ENCODE peak calls at places on chromosomes 3 and 15, in eight cellular contexts. Y is suprapubic skin; M is lower lobe of right lung; D is C1 segment of cervical spinal cord; G is T-helper 9 cell; O is stromal cell of bone marrow; A is activated effector memory CD4-positive, alpha-beta T cell treated with anti-CD3 and anti-CD28 coated beads, Interleukin-2, amount 50 U/mL, for 16 hours; K is CD8-positive, alpha-beta memory T cell. J is an unnamed sample.

GRCh38 chr3:12400795-12401194 is 83.5 kb upstream of the TSEN2 start:
- DNase-seq in Y (no peak), M (no peak), D (no peak), G (no peak), O (peak), A (no peak), K (no peak), J (no peak)

GRCh38 chr15:78437107-78437761 is 782 bp upstream of the IREB2 start:
- DNase-seq in Y (no peak), M (no peak), D (no peak), G (no peak), O (no peak), A (no peak), K (no peak), J (no peak)

GRCh38 chr3:13791501-13792490 is 88.1 kb downstream of the WNT7A start:
- DNase-seq in Y (no peak), M (peak), D (no peak), G (no peak), O (no peak), A (no peak), K (no peak), J (no peak)

GRCh38 chr3:13018039-13018431 is 55.2 kb downstream of the IQSEC1 start:
- DNase-seq in Y (no peak), M (peak), D (no peak), G (no peak), O (no peak), A (no peak), K (no peak), J (no peak)

GRCh38 chr15:35722506-35722905 is 176.5 kb upstream of the DPH6 start:
- DNase-seq in Y (no peak), M (no peak), D (no peak), G (no peak), O (no peak), A (no peak), K (no peak), J (no peak)

GRCh38 chr15:60346653-60347052 is 51.1 kb downstream of the ANXA2 start:
- DNase-seq in Y (no peak), M (no peak), D (no peak), G (no peak), O (no peak), A (no peak), K (no peak), J (no peak)

GRCh38 chr15:31297880-31298456 is 28.7 kb upstream of the KLF13 start:
- DNase-seq in Y (peak), M (no peak), D (no peak), G (no peak), O (no peak), A (peak), K (no peak), J (no peak)

GRCh38 chr15:31272558-31273257 is 53.9 kb upstream of the KLF13 start:
- DNase-seq in Y (peak), M (no peak), D (no peak), G (no peak), O (no peak), A (peak), K (no peak), J (no peak)

GRCh38 chr15:44682211-44682610 is 18.7 kb upstream of the SPG11 start:
- DNase-seq in Y (no peak), M (no peak), D (no peak), G (no peak), O (no peak), A (no peak), K (no peak), J (no peak)

GRCh38 chr3:45056608-45057301 is 30.7 kb downstream of the CLEC3B start:
- DNase-seq in Y (no peak), M (no peak), D (no peak), G (no peak), O (no peak), A (no peak), K (no peak), J (no peak)

GRCh38 chr3:28347374-28348285 is 891 bp upstream of the ZCWPW2 start:
- DNase-seq in Y (no peak), M (no peak), D (no peak), G (no peak), O (peak), A (no peak), K (no peak), J (no peak)

GRCh38 chr3:194255252-194256039 is 95.7 kb downstream of the CPN2 start:
- DNase-seq in Y (peak), M (peak), D (no peak), G (no peak), O (no peak), A (peak), K (peak), J (no peak)

GRCh38 chr3:126358038-126358815 is 1.0 kb upstream of the KLF15 start:
- DNase-seq in Y (no peak), M (peak), D (no peak), G (no peak), O (no peak), A (no peak), K (no peak), J (no peak)

GRCh38 chr3:88298189-88298588 is 148.4 kb downstream of the C3orf38 start:
- DNase-seq in Y (no peak), M (no peak), D (no peak), G (no peak), O (no peak), A (no peak), K (no peak), J (no peak)

GRCh38 chr3:123258811-123259420 is 57.2 kb downstream of the SEC22A start:
- DNase-seq in Y (no peak), M (no peak), D (no peak), G (no peak), O (peak), A (no peak), K (no peak), J (peak)

GRCh38 chr15:35728176-35728938 is 182.4 kb upstream of the DPH6 start:
- DNase-seq in Y (no peak), M (no peak), D (no peak), G (no peak), O (no peak), A (no peak), K (no peak), J (no peak)

GRCh38 chr15:36814708-36815107 is 235.3 kb downstream of the CDIN1 start:
- DNase-seq in Y (no peak), M (no peak), D (no peak), G (no peak), O (no peak), A (no peak), K (no peak), J (no peak)

GRCh38 chr15:31511707-31512310 is 185.2 kb downstream of the KLF13 start:
- DNase-seq in Y (no peak), M (no peak), D (no peak), G (peak), O (no peak), A (peak), K (peak), J (peak)

GRCh38 chr3:187742351-187743171 is 2.7 kb downstream of the BCL6 start:
- DNase-seq in Y (no peak), M (peak), D (peak), G (no peak), O (no peak), A (no peak), K (no peak), J (peak)

GRCh38 chr3:127192576-127193232 is at the start of gene PRR23E:
- DNase-seq in Y (peak), M (no peak), D (no peak), G (no peak), O (no peak), A (peak), K (no peak), J (no peak)

GRCh38 chr3:128069271-128069670 is 17.0 kb downstream of the SEC61A1 start:
- DNase-seq in Y (no peak), M (no peak), D (no peak), G (no peak), O (no peak), A (no peak), K (no peak), J (no peak)

GRCh38 chr3:15629860-15630597 is 28.5 kb downstream of the BTD start:
- DNase-seq in Y (no peak), M (no peak), D (peak), G (peak), O (peak), A (peak), K (peak), J (peak)

GRCh38 chr3:148878073-148878472 is 13.0 kb downstream of the CPA3 start:
- DNase-seq in Y (no peak), M (no peak), D (no peak), G (no peak), O (no peak), A (no peak), K (no peak), J (no peak)

GRCh38 chr3:130925628-130926027 is 31.7 kb downstream of the ATP2C1 start:
- DNase-seq in Y (no peak), M (no peak), D (no peak), G (no peak), O (no peak), A (no peak), K (no peak), J (no peak)

J was measured in CD4-positive, alpha-beta memory T cell.